ENCODE peak calls at places on chromosomes 13 and 19, in six cellular contexts. One of them, this sample, is unnamed.

GRCh38 chr19:10315335-10316214 is at the start of gene FDX2:
- DNase-seq in lung: peak; percentile 90
- DNase-seq in bronchial epithelial cell: peak; percentile 65
- DNase-seq in RWPE1: peak; percentile 88
- DNase-seq in foreskin fibroblast: peak; percentile 92
- DNase-seq in A673: peak; percentile 90
- DNase-seq in this sample: peak; percentile 46

GRCh38 chr13:19959141-19959830 is 759 bp downstream of the ZMYM2 start:
- DNase-seq in A673: peak; percentile 69
- DNase-seq in bronchial epithelial cell: peak; percentile 23
- DNase-seq in foreskin fibroblast: peak; percentile 77
- DNase-seq in lung: peak; percentile 64
- DNase-seq in RWPE1: peak; percentile 38
- DNase-seq in this sample: no peak

GRCh38 chr19:19410553-19411550 is 5.4 kb downstream of the GATAD2A start:
- DNase-seq in A673: no peak
- DNase-seq in foreskin fibroblast: peak; percentile 42
- DNase-seq in bronchial epithelial cell: no peak
- DNase-seq in RWPE1: no peak
- DNase-seq in lung: no peak
- DNase-seq in this sample: no peak

GRCh38 chr13:32902898-32903297 is 113.3 kb upstream of the KL start:
- DNase-seq in bronchial epithelial cell: no peak
- DNase-seq in A673: no peak
- DNase-seq in foreskin fibroblast: peak; percentile 81
- DNase-seq in RWPE1: no peak
- DNase-seq in lung: no peak
- DNase-seq in this sample: no peak

GRCh38 chr13:41613984-41614581 is 156.7 kb downstream of the RGCC start:
- DNase-seq in A673: no peak
- DNase-seq in foreskin fibroblast: peak; percentile 93
- DNase-seq in RWPE1: no peak
- DNase-seq in lung: no peak
- DNase-seq in bronchial epithelial cell: peak; percentile 54
- DNase-seq in this sample: peak; percentile 77

GRCh38 chr13:98910501-98910951 is 67.3 kb downstream of the DOCK9 start:
- DNase-seq in RWPE1: peak; percentile 71
- DNase-seq in A673: peak; percentile 39
- DNase-seq in foreskin fibroblast: peak; percentile 76
- DNase-seq in lung: no peak
- DNase-seq in bronchial epithelial cell: peak; percentile 94
- DNase-seq in this sample: no peak

GRCh38 chr13:39353988-39354387 is 249.0 kb downstream of the LHFPL6 start:
- DNase-seq in A673: no peak
- DNase-seq in bronchial epithelial cell: peak; percentile 79
- DNase-seq in RWPE1: no peak
- DNase-seq in lung: no peak
- DNase-seq in foreskin fibroblast: peak; percentile 60
- DNase-seq in this sample: no peak

GRCh38 chr19:18419699-18420460 is 682 bp downstream of the SSBP4 start:
- DNase-seq in A673: peak; percentile 62
- DNase-seq in RWPE1: no peak
- DNase-seq in bronchial epithelial cell: no peak
- DNase-seq in lung: no peak
- DNase-seq in foreskin fibroblast: peak; percentile 57
- DNase-seq in this sample: no peak

GRCh38 chr13:20397896-20398295 is 127.8 kb downstream of the CRYL1 start:
- DNase-seq in lung: no peak
- DNase-seq in RWPE1: no peak
- DNase-seq in foreskin fibroblast: no peak
- DNase-seq in bronchial epithelial cell: no peak
- DNase-seq in A673: no peak
- DNase-seq in this sample: no peak

GRCh38 chr13:89514534-89515312 is 1832.8 kb upstream of the MIR17HG start:
- DNase-seq in A673: peak; percentile 88
- DNase-seq in RWPE1: peak; percentile 63
- DNase-seq in bronchial epithelial cell: peak; percentile 94
- DNase-seq in lung: no peak
- DNase-seq in foreskin fibroblast: peak; percentile 1
- DNase-seq in this sample: no peak

GRCh38 chr19:53076984-53077383 is 26.2 kb downstream of the ZNF160 start:
- DNase-seq in bronchial epithelial cell: peak; percentile 4
- DNase-seq in RWPE1: no peak
- DNase-seq in lung: no peak
- DNase-seq in A673: peak; percentile 41
- DNase-seq in foreskin fibroblast: peak; percentile 58
- DNase-seq in this sample: no peak

GRCh38 chr19:8585894-8586750 is 8.9 kb upstream of the MYO1F start:
- DNase-seq in A673: peak; percentile 83
- DNase-seq in lung: peak; percentile 59
- DNase-seq in bronchial epithelial cell: no peak
- DNase-seq in RWPE1: peak; percentile 30
- DNase-seq in foreskin fibroblast: peak; percentile 27
- DNase-seq in this sample: no peak

GRCh38 chr13:21237081-21237480 is 60.6 kb downstream of the MRPL57 start:
- DNase-seq in foreskin fibroblast: no peak
- DNase-seq in bronchial epithelial cell: no peak
- DNase-seq in lung: no peak
- DNase-seq in A673: no peak
- DNase-seq in RWPE1: no peak
- DNase-seq in this sample: no peak

GRCh38 chr13:113928701-113929627 is 44.9 kb downstream of the C13orf46 start:
- DNase-seq in lung: no peak
- DNase-seq in bronchial epithelial cell: no peak
- DNase-seq in foreskin fibroblast: peak; percentile 95
- DNase-seq in RWPE1: no peak
- DNase-seq in A673: no peak
- DNase-seq in this sample: peak; percentile 82

GRCh38 chr19:57886046-57886445 is 2.8 kb downstream of the ZNF814 start:
- DNase-seq in RWPE1: no peak
- DNase-seq in A673: no peak
- DNase-seq in lung: no peak
- DNase-seq in bronchial epithelial cell: no peak
- DNase-seq in foreskin fibroblast: no peak
- DNase-seq in this sample: no peak

GRCh38 chr19:57888494-57889231 is at the start of gene ZNF814:
- DNase-seq in bronchial epithelial cell: peak; percentile 67
- DNase-seq in lung: peak; percentile 79
- DNase-seq in A673: peak; percentile 94
- DNase-seq in RWPE1: peak; percentile 58
- DNase-seq in foreskin fibroblast: peak; percentile 91
- DNase-seq in this sample: peak; percentile 44

GRCh38 chr19:57888107-57888493 is 737 bp downstream of the ZNF814 start:
- DNase-seq in RWPE1: no peak
- DNase-seq in lung: no peak
- DNase-seq in bronchial epithelial cell: peak; percentile 54
- DNase-seq in A673: peak; percentile 17
- DNase-seq in foreskin fibroblast: peak; percentile 20
- DNase-seq in this sample: no peak

GRCh38 chr19:57887195-57887941 is 1.5 kb downstream of the ZNF814 start:
- DNase-seq in bronchial epithelial cell: peak; percentile 18
- DNase-seq in A673: no peak
- DNase-seq in foreskin fibroblast: no peak
- DNase-seq in RWPE1: no peak
- DNase-seq in lung: no peak
- DNase-seq in this sample: no peak
- TF ChIP-seq CTCF in bronchial epithelial cell: no peak
- TF ChIP-seq CTCF in A673: no peak
- TF ChIP-seq CTCF in foreskin fibroblast: no peak
- TF ChIP-seq CTCF in RWPE1: no peak
- TF ChIP-seq CTCF in lung: no peak
- TF ChIP-seq CTCF in this sample: no peak

GRCh38 chr13:24921003-24921402 is 157.0 kb downstream of the RNF17 start:
- DNase-seq in bronchial epithelial cell: no peak
- DNase-seq in foreskin fibroblast: no peak
- DNase-seq in lung: no peak
- DNase-seq in RWPE1: no peak
- DNase-seq in A673: no peak
- DNase-seq in this sample: no peak

GRCh38 chr13:24921881-24922280 is 157.9 kb downstream of the RNF17 start:
- DNase-seq in RWPE1: peak; percentile 3
- DNase-seq in lung: no peak
- DNase-seq in foreskin fibroblast: no peak
- DNase-seq in A673: no peak
- DNase-seq in bronchial epithelial cell: no peak
- DNase-seq in this sample: no peak

GRCh38 chr13:24923305-24923640 is 159.3 kb downstream of the RNF17 start:
- DNase-seq in A673: no peak
- DNase-seq in foreskin fibroblast: peak; percentile 66
- DNase-seq in lung: no peak
- DNase-seq in bronchial epithelial cell: no peak
- DNase-seq in RWPE1: peak; percentile 5
- DNase-seq in this sample: peak; percentile 58

GRCh38 chr13:24925318-24926231 is 161.6 kb downstream of the RNF17 start:
- DNase-seq in A673: no peak
- DNase-seq in foreskin fibroblast: no peak
- DNase-seq in RWPE1: no peak
- DNase-seq in lung: no peak
- DNase-seq in bronchial epithelial cell: no peak
- DNase-seq in this sample: no peak

GRCh38 chr13:24922390-24923304 is 158.7 kb downstream of the RNF17 start:
- DNase-seq in foreskin fibroblast: peak; percentile 100
- DNase-seq in lung: peak; percentile 97
- DNase-seq in RWPE1: peak; percentile 92
- DNase-seq in bronchial epithelial cell: peak; percentile 93
- DNase-seq in A673: peak; percentile 98
- DNase-seq in this sample: peak; percentile 93
- TF ChIP-seq CTCF in foreskin fibroblast: no peak
- TF ChIP-seq CTCF in lung: no peak
- TF ChIP-seq CTCF in RWPE1: no peak
- TF ChIP-seq CTCF in bronchial epithelial cell: peak; percentile 17
- TF ChIP-seq CTCF in A673: no peak
- TF ChIP-seq CTCF in this sample: no peak

DNA sequence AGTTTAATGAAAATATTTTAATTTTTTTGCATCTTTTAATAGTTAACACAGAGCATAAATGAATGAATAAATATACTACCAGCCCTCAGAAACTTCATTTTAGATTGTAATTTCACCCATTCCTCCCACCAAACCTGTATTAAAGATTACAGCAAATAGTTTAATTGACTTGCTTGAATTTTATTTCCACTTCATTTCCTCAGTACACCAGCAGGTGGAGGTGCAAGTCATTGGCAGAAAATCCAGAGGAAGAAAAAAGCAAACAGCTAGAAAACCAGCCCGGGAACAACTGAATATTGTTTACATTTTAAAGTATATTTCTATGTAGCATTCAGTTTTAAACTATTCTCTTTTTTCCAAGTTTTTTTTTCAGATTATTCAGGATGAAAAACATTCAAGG is 177.8 kb downstream of the OLFM4 start:
- DNase-seq in A673: peak; percentile 45
- DNase-seq in foreskin fibroblast: no peak
- DNase-seq in RWPE1: peak; percentile 29
- DNase-seq in lung: no peak
- DNase-seq in bronchial epithelial cell: peak; percentile 8
- DNase-seq in this sample: no peak
- TF ChIP-seq CTCF in A673: peak; percentile 56
- TF ChIP-seq CTCF in foreskin fibroblast: no peak
- TF ChIP-seq CTCF in RWPE1: peak; percentile 31
- TF ChIP-seq CTCF in lung: no peak
- TF ChIP-seq CTCF in bronchial epithelial cell: peak; percentile 16
- TF ChIP-seq CTCF in this sample: peak; percentile 15

DNA sequence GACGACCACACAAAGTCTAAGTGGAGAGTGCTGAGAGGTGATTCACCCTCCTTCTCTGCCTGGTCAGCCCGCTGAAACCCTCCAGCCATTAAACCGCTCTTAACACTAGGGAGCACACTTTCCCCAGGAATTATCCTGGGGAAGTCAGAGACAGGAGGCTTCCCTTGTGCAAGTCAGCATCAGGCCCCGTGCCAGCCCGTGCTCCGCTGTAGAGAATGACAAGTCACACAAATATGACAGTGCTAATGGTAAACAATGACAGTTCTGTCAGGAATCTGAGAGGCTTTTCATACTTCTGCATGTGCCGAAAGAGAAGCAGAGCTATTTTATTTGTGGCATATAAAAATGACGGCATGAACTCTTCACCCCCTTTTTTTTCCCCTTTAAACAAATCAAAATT is 816.9 kb upstream of the SLC10A2 start:
- DNase-seq in RWPE1: peak; percentile 66
- DNase-seq in A673: peak; percentile 76
- DNase-seq in bronchial epithelial cell: peak; percentile 95
- DNase-seq in foreskin fibroblast: peak; percentile 98
- DNase-seq in lung: peak; percentile 80
- DNase-seq in this sample: peak; percentile 0
- TF ChIP-seq CTCF in RWPE1: peak; percentile 49
- TF ChIP-seq CTCF in A673: peak; percentile 50
- TF ChIP-seq CTCF in bronchial epithelial cell: peak; percentile 77
- TF ChIP-seq CTCF in foreskin fibroblast: peak; percentile 55
- TF ChIP-seq CTCF in lung: peak; percentile 21
- TF ChIP-seq CTCF in this sample: no peak

DNA sequence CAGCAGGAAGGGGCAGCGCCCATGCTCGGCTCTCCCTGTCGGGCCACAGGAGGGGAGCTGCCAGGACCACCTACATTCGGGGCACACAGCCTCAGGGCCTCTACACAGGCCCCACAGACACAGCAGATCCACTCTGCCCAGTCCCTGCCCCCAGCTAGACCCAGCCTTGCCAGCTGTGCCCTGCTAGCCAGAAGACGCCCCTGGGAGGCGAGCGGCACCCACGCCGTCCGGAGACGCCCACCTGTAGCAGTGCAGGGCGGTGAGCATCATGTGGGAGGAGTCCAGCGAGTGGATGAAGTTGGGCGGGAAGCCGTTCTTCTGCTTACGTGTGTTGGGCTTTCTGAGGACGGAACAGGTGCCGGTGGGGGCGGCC is 15.1 kb downstream of the POLRMT start:
- DNase-seq in bronchial epithelial cell: no peak
- DNase-seq in lung: no peak
- DNase-seq in A673: no peak
- DNase-seq in foreskin fibroblast: no peak
- DNase-seq in RWPE1: no peak
- DNase-seq in this sample: no peak
- TF ChIP-seq CTCF in bronchial epithelial cell: no peak
- TF ChIP-seq CTCF in lung: no peak
- TF ChIP-seq CTCF in A673: no peak
- TF ChIP-seq CTCF in foreskin fibroblast: no peak
- TF ChIP-seq CTCF in RWPE1: no peak
- TF ChIP-seq CTCF in this sample: no peak

DNA sequence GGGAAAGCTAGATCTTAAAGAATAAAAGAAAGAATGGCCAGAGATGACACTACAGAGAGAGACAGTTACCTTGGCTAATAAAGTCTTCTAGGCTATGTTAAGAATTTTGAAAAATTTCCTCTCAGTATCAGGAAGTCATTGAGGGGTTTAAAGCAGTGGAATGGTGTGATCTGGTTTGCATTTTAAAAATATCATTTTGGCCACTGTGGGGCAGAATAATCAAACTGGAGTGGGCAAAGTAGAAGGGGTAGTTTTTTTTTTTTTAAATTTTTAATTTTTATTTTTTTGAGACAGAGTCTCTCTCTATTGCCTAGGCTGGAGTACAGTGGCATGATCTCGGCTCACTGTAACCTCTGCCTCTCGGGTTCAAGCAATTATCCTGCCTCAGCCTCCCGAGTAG is 4.4 kb upstream of the CNMD start:
- DNase-seq in RWPE1: no peak
- DNase-seq in A673: peak; percentile 21
- DNase-seq in lung: no peak
- DNase-seq in foreskin fibroblast: no peak
- DNase-seq in bronchial epithelial cell: no peak
- DNase-seq in this sample: no peak
- TF ChIP-seq CTCF in RWPE1: no peak
- TF ChIP-seq CTCF in A673: peak; percentile 38
- TF ChIP-seq CTCF in lung: no peak
- TF ChIP-seq CTCF in foreskin fibroblast: no peak
- TF ChIP-seq CTCF in bronchial epithelial cell: no peak
- TF ChIP-seq CTCF in this sample: no peak

GRCh38 chr19:45402469-45403070 is 2.3 kb downstream of the PPP1R13L start:
- DNase-seq in lung: peak; percentile 48
- DNase-seq in A673: no peak
- DNase-seq in bronchial epithelial cell: peak; percentile 70
- DNase-seq in RWPE1: peak; percentile 90
- DNase-seq in foreskin fibroblast: peak; percentile 60
- DNase-seq in this sample: no peak
- TF ChIP-seq CTCF in lung: no peak
- TF ChIP-seq CTCF in A673: peak; percentile 54
- TF ChIP-seq CTCF in bronchial epithelial cell: peak; percentile 76
- TF ChIP-seq CTCF in RWPE1: peak; percentile 84
- TF ChIP-seq CTCF in foreskin fibroblast: no peak
- TF ChIP-seq CTCF in this sample: peak; percentile 27

This sample was measured in AG09319.